ENCODE peak calls at places on chromosomes 4 and X, in six cellular contexts. D, A, G, I, Q and H are unnamed samples.

GRCh38 chrX:10197597-10198210 is 40.9 kb downstream of the CLCN4 start:
- DNase-seq in Q (no peak), G (no peak), A (no peak), D (peak), I (no peak), H (no peak)

GRCh38 chrX:78658851-78659744 is at the start of gene RTL3:
- DNase-seq in G (no peak), I (no peak), D (peak), A (no peak), Q (no peak), H (no peak)

GRCh38 chr4:127188847-127189246 is 443.9 kb upstream of the INTU start:
- DNase-seq in G (no peak), A (no peak), I (no peak), D (peak), Q (no peak), H (no peak)

GRCh38 chrX:110204986-110205385 is 112.9 kb downstream of the AMMECR1 start:
- DNase-seq in G (no peak), A (no peak), I (no peak), D (peak), Q (no peak), H (no peak)

GRCh38 chr4:169821402-169821801 is 63.7 kb upstream of the HPF1 start:
- DNase-seq in D (no peak), Q (no peak), I (no peak), A (no peak), G (no peak), H (no peak)

GRCh38 chr4:169314906-169315305 is 44.1 kb upstream of the SH3RF1 start:
- DNase-seq in D (peak), G (no peak), Q (peak), I (peak), A (peak), H (no peak)

GRCh38 chrX:50779694-50780093 is 34.3 kb downstream of the SHROOM4 start:
- DNase-seq in Q (no peak), A (no peak), I (no peak), D (peak), G (no peak), H (no peak)

GRCh38 chr4:73538162-73538561 is 56.6 kb downstream of the AFM start:
- DNase-seq in Q (no peak), A (no peak), G (no peak), I (no peak), D (no peak), H (no peak)

GRCh38 chr4:151248519-151248918 is 28.4 kb upstream of the PRSS48 start:
- DNase-seq in A (no peak), I (no peak), D (no peak), Q (no peak), G (no peak), H (no peak)

GRCh38 chrX:151396042-151396826 is 772 bp upstream of the VMA21 start:
- DNase-seq in D (no peak), A (peak), G (no peak), Q (no peak), I (no peak), H (no peak)

GRCh38 chr4:138398297-138398696 is 156.1 kb upstream of the SLC7A11 start:
- DNase-seq in A (no peak), Q (no peak), D (no peak), G (no peak), I (no peak), H (no peak)

GRCh38 chr4:74969507-74970474 is 36.9 kb downstream of the PARM1 start:
- DNase-seq in Q (no peak), A (no peak), D (peak), G (no peak), I (peak), H (no peak)

GRCh38 chr4:175330652-175331051 is 412.5 kb downstream of the ADAM29 start:
- DNase-seq in Q (no peak), I (no peak), G (no peak), A (no peak), D (no peak), H (no peak)

GRCh38 chrX:47817897-47818296 is 18.8 kb upstream of the ZNF81 start:
- DNase-seq in G (no peak), Q (no peak), A (no peak), I (no peak), D (no peak), H (no peak)

GRCh38 chr4:138275946-138276621 is 33.9 kb upstream of the SLC7A11 start:
- DNase-seq in I (no peak), Q (no peak), D (peak), G (no peak), A (peak), H (no peak)

DNA sequence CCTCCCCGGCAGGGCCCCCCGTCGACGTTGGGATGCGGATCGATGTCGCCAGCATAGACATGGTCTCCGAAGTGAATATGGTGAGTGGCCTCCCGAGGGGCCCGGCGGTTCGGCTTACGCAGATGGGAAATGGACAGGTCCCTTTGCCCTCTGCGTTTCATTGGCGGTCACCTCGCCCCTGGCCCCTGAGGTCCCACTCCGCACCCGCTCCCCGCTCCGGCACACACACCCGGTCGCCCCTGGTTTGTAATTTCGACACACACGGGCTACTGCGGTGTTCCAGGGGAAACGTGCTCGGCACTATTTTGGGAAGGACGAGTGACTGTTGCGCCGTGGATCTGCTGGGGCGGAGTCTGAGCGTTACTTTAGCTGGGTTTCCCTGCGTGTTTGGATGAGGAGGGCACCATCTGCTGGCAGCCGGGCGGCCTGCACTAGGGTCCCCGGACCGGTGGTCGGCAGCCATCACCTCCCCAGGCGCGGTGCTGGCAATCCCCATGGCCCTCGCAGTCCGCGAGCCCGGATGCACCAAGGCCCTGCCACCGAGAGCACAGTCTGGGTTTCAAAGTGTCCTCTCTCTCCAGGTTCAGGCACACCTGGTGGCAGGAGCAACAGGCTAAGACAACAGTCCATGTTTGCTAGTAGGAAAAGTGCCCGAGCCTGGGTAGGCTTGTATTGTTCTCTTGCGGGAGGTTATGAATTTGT is 1.2 kb downstream of the GABRB1 start:
- DNase-seq in Q (peak), I (peak), G (peak), A (peak), D (peak), H (peak)
- TF ChIP-seq CTCF in Q (peak), I (peak), G (peak), A (peak), D (peak), H (peak)

GRCh38 chr4:186840222-186840701 is 116.6 kb upstream of the FAT1 start:
- DNase-seq in D (peak), G (no peak), I (no peak), Q (peak), A (no peak), H (no peak)
- TF ChIP-seq CTCF in D (no peak), G (no peak), I (no peak), Q (no peak), A (no peak), H (no peak)

GRCh38 chr4:65089666-65090065 is 580.6 kb downstream of the EPHA5 start:
- DNase-seq in G (no peak), I (no peak), A (no peak), D (peak), Q (no peak), H (no peak)
- TF ChIP-seq CTCF in G (peak), I (no peak), A (no peak), D (no peak), Q (no peak), H (peak)

DNA sequence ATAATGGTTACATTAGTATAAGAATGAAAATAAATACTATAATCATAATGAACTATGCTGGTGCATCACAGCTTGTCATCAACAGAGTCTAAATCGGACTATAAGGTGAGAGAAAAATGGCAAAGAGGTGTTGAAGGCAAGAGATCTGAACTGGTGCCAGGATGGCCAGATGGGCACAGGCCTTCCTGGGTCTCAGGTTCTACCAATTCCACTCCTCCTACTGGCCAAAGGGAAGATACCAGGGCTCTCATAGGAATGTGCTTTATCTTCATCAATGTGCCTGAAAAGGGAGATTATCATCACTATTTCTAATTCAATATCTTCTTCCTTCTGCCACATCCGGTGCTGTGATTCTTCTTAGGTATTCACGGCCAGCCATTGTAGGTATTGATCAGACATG is 107.6 kb downstream of the GASK1B start:
- DNase-seq in A (no peak), G (no peak), Q (no peak), I (no peak), D (no peak), H (no peak)
- TF ChIP-seq CTCF in A (no peak), G (no peak), Q (no peak), I (no peak), D (no peak), H (no peak)

DNA sequence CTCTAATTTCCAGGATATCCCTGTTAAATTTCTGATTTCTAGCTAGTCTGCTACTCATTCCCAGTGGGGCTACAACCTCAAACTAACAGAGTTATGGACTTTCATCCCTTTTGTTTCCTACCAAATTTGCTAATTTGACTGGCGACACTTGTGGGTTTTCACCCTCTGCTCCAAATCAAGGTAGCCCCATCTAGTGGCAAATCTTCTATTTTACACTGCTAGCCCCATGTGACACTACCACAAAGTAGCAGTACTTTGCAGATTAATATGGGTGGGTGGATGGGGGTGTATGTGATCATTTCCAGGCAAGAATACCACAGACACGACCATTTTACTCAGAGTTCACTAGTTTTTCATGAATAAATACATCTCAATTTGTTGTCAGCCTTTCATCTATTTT is 150.3 kb downstream of the MSL3 start:
- DNase-seq in A (peak), G (no peak), Q (no peak), D (peak), I (no peak), H (no peak)
- TF ChIP-seq CTCF in A (no peak), G (peak), Q (no peak), D (peak), I (no peak), H (peak)

DNA sequence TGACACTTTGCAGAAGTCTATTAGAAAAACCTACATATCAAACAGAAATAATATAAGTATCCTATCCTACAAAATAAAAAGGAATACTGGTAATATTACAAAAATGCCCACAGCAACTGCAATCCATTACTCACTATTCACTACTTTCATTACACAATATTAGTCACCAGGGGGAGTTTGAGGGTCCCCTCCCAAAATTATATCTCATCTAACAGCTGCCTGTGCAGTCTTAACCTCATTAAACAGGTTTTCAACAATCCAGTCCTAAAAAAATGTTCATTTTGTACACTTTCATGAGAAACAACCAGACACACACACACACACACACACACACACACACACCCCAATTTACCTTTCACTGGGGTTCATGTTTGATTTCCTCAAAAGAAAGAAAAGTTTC is 2.9 kb downstream of the CLOCK start:
- DNase-seq in G (no peak), Q (no peak), D (peak), A (no peak), I (no peak), H (no peak)
- TF ChIP-seq CTCF in G (no peak), Q (no peak), D (no peak), A (no peak), I (no peak), H (peak)

GRCh38 chr4:24794916-24795665 is at the start of gene SOD3:
- DNase-seq in A (no peak), Q (peak), D (peak), G (peak), I (peak), H (peak)
- TF ChIP-seq CTCF in A (no peak), Q (no peak), D (no peak), G (no peak), I (no peak), H (no peak)

GRCh38 chr4:4677825-4678522 is 136.1 kb upstream of the STX18 start:
- DNase-seq in I (no peak), Q (no peak), G (no peak), A (no peak), D (peak), H (no peak)
- TF ChIP-seq CTCF in I (no peak), Q (peak), G (peak), A (no peak), D (peak), H (peak)

GRCh38 chr4:173151496-173151895 is 17.1 kb upstream of the GALNT7 start:
- DNase-seq in Q (no peak), G (no peak), I (no peak), D (no peak), A (no peak), H (no peak)

GRCh38 chr4:173152104-173152503 is 16.5 kb upstream of the GALNT7 start:
- DNase-seq in A (no peak), D (no peak), I (no peak), Q (no peak), G (no peak), H (no peak)

GRCh38 chr4:173145111-173145510 is 23.5 kb upstream of the GALNT7 start:
- DNase-seq in Q (no peak), D (no peak), A (no peak), I (no peak), G (no peak), H (no peak)

GRCh38 chr4:173146456-173146855 is 22.2 kb upstream of the GALNT7 start:
- DNase-seq in Q (no peak), G (no peak), I (no peak), D (no peak), A (no peak), H (no peak)
- TF ChIP-seq CTCF in Q (no peak), G (no peak), I (no peak), D (no peak), A (no peak), H (no peak)